ENCODE peak calls at places on chromosomes 1 and 21, in six cellular contexts. L is GM23338; B is left kidney; X is activated CD8-positive, alpha-beta memory T cell treated with anti-CD3 and anti-CD28 coated beads, Interleukin-2, amount 10 ng/mL, durations not matched to agents 7 days and 5 days; A is T-helper 9 cell; G is occipital lobe. C is an unnamed sample.

GRCh38 chr1:57158660-57159059 is 192.8 kb upstream of the C8B start:
- DNase-seq in L (no peak), B (no peak), X (no peak), A (no peak), G (no peak), C (no peak)

GRCh38 chr1:115337276-115337632 is 795 bp downstream of the NGF start:
- DNase-seq in L (no peak), B (peak; percentile 49), X (no peak), A (no peak), G (no peak), C (no peak)

GRCh38 chr1:244633140-244633539 is 19.8 kb upstream of the DESI2 start:
- DNase-seq in L (no peak), B (no peak), X (no peak), A (no peak), G (no peak), C (no peak)

GRCh38 chr1:205518616-205519540 is 14.4 kb downstream of the CDK18 start:
- DNase-seq in L (no peak), B (no peak), X (no peak), A (no peak), G (peak; percentile 82), C (no peak)

GRCh38 chr1:233681285-233681684 is 67.4 kb downstream of the KCNK1 start:
- DNase-seq in L (no peak), B (no peak), X (no peak), A (no peak), G (no peak), C (no peak)

GRCh38 chr1:186923434-186923833 is 94.7 kb downstream of the PLA2G4A start:
- DNase-seq in L (no peak), B (no peak), X (no peak), A (no peak), G (no peak), C (no peak)

GRCh38 chr1:213330281-213330680 is 279.2 kb downstream of the RPS6KC1 start:
- DNase-seq in L (no peak), B (no peak), X (no peak), A (no peak), G (no peak), C (no peak)

GRCh38 chr21:35619184-35619583 is 441.1 kb downstream of the SETD4 start:
- DNase-seq in L (no peak), B (no peak), X (no peak), A (no peak), G (no peak), C (no peak)

GRCh38 chr1:219416598-219417238 is 196.2 kb downstream of the ZC3H11B start:
- DNase-seq in L (peak; percentile 75), B (peak; percentile 72), X (peak; percentile 65), A (peak; percentile 39), G (no peak), C (peak; percentile 69)

GRCh38 chr1:72412286-72412685 is 129.9 kb upstream of the NEGR1 start:
- DNase-seq in L (no peak), B (no peak), X (no peak), A (no peak), G (no peak), C (no peak)

GRCh38 chr1:87284456-87285240 is 44.0 kb upstream of the LMO4 start:
- DNase-seq in L (no peak), B (no peak), X (no peak), A (no peak), G (no peak), C (no peak)

GRCh38 chr1:160685266-160685665 is 26.4 kb downstream of the CD48 start:
- DNase-seq in L (no peak), B (no peak), X (peak; percentile 69), A (no peak), G (no peak), C (no peak)

GRCh38 chr1:7425771-7426170 is 345.3 kb upstream of the VAMP3 start:
- DNase-seq in L (no peak), B (no peak), X (no peak), A (no peak), G (no peak), C (no peak)

GRCh38 chr1:178579562-178579961 is 66.7 kb downstream of the TEX35 start:
- DNase-seq in L (no peak), B (no peak), X (no peak), A (no peak), G (no peak), C (no peak)

GRCh38 chr1:212702672-212703071 is 3.0 kb upstream of the BATF3 start:
- DNase-seq in L (no peak), B (no peak), X (peak; percentile 41), A (no peak), G (no peak), C (no peak)

GRCh38 chr1:176696109-176696508 is 233.1 kb downstream of the PAPPA2 start:
- DNase-seq in L (peak; percentile 66), B (peak; percentile 98), X (no peak), A (no peak), G (no peak), C (no peak)

GRCh38 chr1:109975718-109976117 is 8.8 kb upstream of the AHCYL1 start:
- DNase-seq in L (no peak), B (no peak), X (no peak), A (no peak), G (no peak), C (no peak)

GRCh38 chr21:42302292-42302650 is 12.9 kb downstream of the TFF3 start:
- DNase-seq in L (no peak), B (peak; percentile 40), X (no peak), A (no peak), G (no peak), C (no peak)

GRCh38 chr1:153577138-153577537 is 11.5 kb upstream of the S100A2 start:
- DNase-seq in L (no peak), B (no peak), X (no peak), A (no peak), G (no peak), C (no peak)

GRCh38 chr1:38235705-38236104 is 189.1 kb upstream of the POU3F1 start:
- DNase-seq in L (no peak), B (no peak), X (no peak), A (no peak), G (no peak), C (no peak)

GRCh38 chr21:34612056-34612455 is 2.9 kb downstream of the RCAN1 start:
- DNase-seq in L (no peak), B (no peak), X (peak; percentile 38), A (no peak), G (no peak), C (no peak)

GRCh38 chr1:87956072-87956471 is 627.4 kb downstream of the LMO4 start:
- DNase-seq in L (no peak), B (peak; percentile 19), X (no peak), A (no peak), G (peak; percentile 23), C (peak; percentile 54)

GRCh38 chr1:161307230-161307768 is 2.5 kb downstream of the MPZ start:
- DNase-seq in L (no peak), B (no peak), X (peak; percentile 43), A (no peak), G (no peak), C (no peak)

GRCh38 chr1:207282049-207282448 is 39.4 kb upstream of the CD55 start:
- DNase-seq in L (no peak), B (peak; percentile 10), X (no peak), A (no peak), G (no peak), C (no peak)

GRCh38 chr1:101407505-101408211 is 170.8 kb downstream of the S1PR1 start:
- DNase-seq in L (no peak), B (peak; percentile 45), X (no peak), A (no peak), G (no peak), C (no peak)

GRCh38 chr1:212207822-212208520 is 77.2 kb upstream of the PPP2R5A start:
- DNase-seq in L (no peak), B (no peak), X (no peak), A (no peak), G (no peak), C (no peak)

GRCh38 chr1:159999204-159999603 is 32.6 kb downstream of the PIGM start:
- DNase-seq in L (no peak), B (no peak), X (no peak), A (no peak), G (no peak), C (no peak)

GRCh38 chr1:228066416-228066815 is 16.1 kb upstream of the ARF1 start:
- DNase-seq in L (no peak), B (no peak), X (no peak), A (no peak), G (no peak), C (no peak)

GRCh38 chr1:196598902-196599301 is 9.3 kb downstream of the KCNT2 start:
- DNase-seq in L (no peak), B (no peak), X (no peak), A (no peak), G (no peak), C (no peak)